ENCODE peak calls at places on chromosomes 1 and 21, in ten cellular contexts. H is astrocyte of the cerebellum, Y is spleen, M is OCI-LY7, V is astrocyte, C is GM10248, W is GM12865, T is cardiac muscle cell, F is kidney epithelial cell, K is foreskin fibroblast. G is an unnamed sample.

GRCh38 chr1:200405273-200405672 is 4.6 kb downstream of the ZNF281 start:
- DNase-seq in F (no peak), M (no peak), Y (no peak), H (no peak), C (no peak), K (no peak), T (peak; percentile 49), V (no peak), W (no peak), G (no peak)

GRCh38 chr21:40871099-40871498 is 24.1 kb upstream of the DSCAM start:
- DNase-seq in K (no peak), H (no peak), C (no peak), Y (no peak), W (no peak), V (no peak), M (no peak), T (no peak), F (no peak), G (no peak)

GRCh38 chr1:235929216-235929615 is 62.5 kb upstream of the LYST start:
- DNase-seq in Y (no peak), H (no peak), W (peak; percentile 42), V (no peak), C (no peak), K (peak; percentile 86), T (no peak), M (no peak), F (no peak), G (no peak)

GRCh38 chr1:12078938-12079861 is 16.1 kb downstream of the TNFRSF8 start:
- DNase-seq in M (peak; percentile 70), Y (peak; percentile 67), V (no peak), T (peak; percentile 83), W (peak; percentile 90), C (peak; percentile 80), F (no peak), K (peak; percentile 55), H (peak; percentile 18), G (peak; percentile 72)

GRCh38 chr1:32759997-32760623 is 57.0 kb downstream of the YARS1 start:
- DNase-seq in H (no peak), T (peak; percentile 67), C (no peak), K (no peak), Y (no peak), W (no peak), M (no peak), V (peak; percentile 83), F (peak; percentile 86), G (no peak)

GRCh38 chr1:14565076-14565475 is 33.4 kb upstream of the KAZN start:
- DNase-seq in V (no peak), Y (no peak), F (no peak), T (no peak), C (no peak), W (no peak), M (no peak), H (no peak), K (peak; percentile 5), G (no peak)

GRCh38 chr21:33951276-33952178 is 35.9 kb upstream of the ATP5PO start:
- DNase-seq in V (no peak), M (peak; percentile 18), T (peak; percentile 30), K (peak; percentile 63), W (peak; percentile 63), Y (no peak), C (no peak), F (no peak), H (no peak), G (no peak)

GRCh38 chr1:159779403-159779851 is 1.3 kb upstream of the DUSP23 start:
- DNase-seq in W (no peak), C (no peak), K (peak; percentile 62), Y (no peak), F (no peak), V (peak; percentile 90), M (no peak), T (peak; percentile 85), H (peak; percentile 95), G (no peak)

GRCh38 chr21:28832013-28832714 is 160.5 kb downstream of the LTN1 start:
- DNase-seq in H (no peak), Y (no peak), T (peak; percentile 14), K (peak; percentile 61), W (no peak), C (no peak), V (peak; percentile 21), F (no peak), M (no peak), G (no peak)

GRCh38 chr1:12692967-12693782 is 22.7 kb upstream of the AADACL3 start:
- DNase-seq in W (no peak), T (peak; percentile 80), K (peak; percentile 11), M (no peak), H (no peak), Y (no peak), V (no peak), C (no peak), F (no peak), G (no peak)

GRCh38 chr1:4059270-4059669 is 159.2 kb upstream of the C1orf174 start:
- DNase-seq in K (no peak), H (no peak), F (no peak), Y (no peak), W (no peak), M (no peak), T (no peak), C (no peak), V (no peak), G (no peak)

GRCh38 chr1:10686404-10687040 is 109.9 kb downstream of the CASZ1 start:
- DNase-seq in M (no peak), Y (no peak), V (no peak), W (no peak), T (no peak), K (no peak), F (peak; percentile 83), H (no peak), C (no peak), G (no peak)

GRCh38 chr1:152585586-152585985 is 5.3 kb upstream of the LCE3D start:
- DNase-seq in H (no peak), K (no peak), F (no peak), W (peak; percentile 6), M (no peak), C (no peak), Y (no peak), V (no peak), T (no peak), G (no peak)
- TF ChIP-seq CTCF in H (no peak), K (no peak), F (peak; percentile 30), W (peak; percentile 32), M (no peak), C (peak; percentile 32), Y (no peak), V (no peak), T (no peak), G (peak; percentile 6)

GRCh38 chr1:109239047-109239579 is 10.2 kb upstream of the CELSR2 start:
- DNase-seq in M (no peak), T (no peak), H (no peak), Y (no peak), C (no peak), K (no peak), V (no peak), F (no peak), W (no peak), G (no peak)

GRCh38 chr1:109240158-109241152 is 8.9 kb upstream of the CELSR2 start:
- DNase-seq in T (peak; percentile 76), W (no peak), K (peak; percentile 85), Y (peak; percentile 71), V (peak; percentile 49), H (no peak), F (no peak), C (no peak), M (peak; percentile 37), G (no peak)

GRCh38 chr1:109238382-109238781 is 11.0 kb upstream of the CELSR2 start:
- DNase-seq in T (no peak), M (no peak), K (no peak), H (no peak), Y (no peak), V (no peak), W (no peak), C (no peak), F (no peak), G (no peak)

GRCh38 chr1:109241344-109241743 is 8.0 kb upstream of the CELSR2 start:
- DNase-seq in Y (no peak), F (no peak), K (peak; percentile 33), W (no peak), V (no peak), T (peak; percentile 3), M (no peak), H (no peak), C (no peak), G (no peak)

DNA sequence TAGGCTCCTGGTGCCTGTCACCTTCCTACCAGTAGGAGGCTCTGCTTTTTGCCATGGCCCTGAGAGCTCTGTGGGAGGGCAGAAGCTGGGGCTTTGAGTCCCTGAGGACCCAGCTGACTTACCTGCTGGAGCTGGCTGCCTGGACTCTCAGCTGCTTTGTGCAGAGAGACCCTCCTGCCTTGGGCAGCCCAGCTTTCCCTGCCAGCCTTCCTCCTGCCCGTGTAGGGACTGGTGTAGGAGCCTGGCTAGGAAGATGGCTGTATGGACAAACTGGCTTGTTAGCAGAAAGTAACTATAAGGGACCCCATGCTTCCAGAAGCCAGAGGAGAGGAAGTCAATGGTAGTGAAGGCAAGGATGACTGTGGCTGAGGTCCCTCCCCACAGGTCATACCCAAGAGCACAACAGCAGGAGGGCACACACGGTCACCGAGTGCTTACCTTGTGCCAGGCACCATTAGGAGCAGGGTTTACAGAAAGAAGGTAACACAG is 9.7 kb upstream of the CELSR2 start:
- DNase-seq in K (peak; percentile 72), C (peak; percentile 65), Y (peak; percentile 72), V (no peak), F (no peak), H (no peak), W (peak; percentile 51), M (peak; percentile 72), T (peak; percentile 41), G (peak; percentile 48)
- TF ChIP-seq CTCF in K (peak; percentile 67), C (peak; percentile 39), Y (no peak), V (peak; percentile 40), F (peak; percentile 78), H (peak; percentile 71), W (peak; percentile 46), M (peak; percentile 76), T (peak; percentile 62), G (peak; percentile 35)

GRCh38 chr1:2443285-2444137 is 31.1 kb upstream of the PEX10 start:
- DNase-seq in Y (no peak), V (no peak), F (no peak), C (no peak), W (no peak), H (no peak), T (peak; percentile 12), M (no peak), K (peak; percentile 71), G (no peak)
- TF ChIP-seq CTCF in Y (no peak), V (no peak), F (no peak), C (peak; percentile 6), W (peak; percentile 6), H (peak; percentile 28), T (no peak), M (no peak), K (peak; percentile 9), G (no peak)

DNA sequence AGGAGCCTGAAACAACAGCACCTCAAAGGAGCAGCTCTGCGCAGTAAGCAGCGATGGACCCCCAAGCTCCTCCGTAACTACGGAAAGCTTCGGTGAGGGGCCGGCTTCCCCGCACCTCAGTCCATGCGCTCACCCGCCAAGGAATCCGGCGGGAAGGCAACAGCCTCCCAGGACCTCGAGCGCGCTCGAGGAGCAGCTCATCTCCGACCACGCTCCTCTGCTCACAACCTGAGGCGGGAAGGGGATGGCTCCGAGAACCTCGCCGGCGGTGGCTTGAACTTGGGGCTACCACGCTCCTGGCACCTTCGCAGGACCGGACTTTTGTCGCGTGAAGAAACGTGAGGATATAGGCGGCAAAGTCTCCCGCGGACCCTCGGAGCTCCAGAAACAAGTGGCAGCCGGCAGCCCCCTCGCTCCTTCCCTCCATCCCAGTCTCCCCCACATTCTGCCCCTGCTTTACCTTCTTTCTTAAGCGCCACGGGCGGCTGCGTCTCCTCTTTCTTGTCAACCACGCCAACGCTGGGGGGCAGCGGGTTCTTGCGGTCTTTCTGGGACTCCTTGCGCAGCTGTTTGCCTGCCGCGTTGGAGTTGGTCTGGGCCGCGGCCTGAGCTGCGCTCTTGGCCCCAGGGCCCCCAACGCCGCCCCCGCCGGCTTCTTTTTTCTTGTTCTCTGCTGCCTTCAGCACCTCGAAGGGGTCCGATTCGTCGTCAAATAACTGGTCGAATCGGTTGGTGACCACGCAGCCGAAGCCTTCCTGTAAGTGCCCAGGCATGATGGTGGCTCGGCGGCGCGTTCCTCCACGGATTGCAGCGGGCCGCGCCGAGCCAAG is 459 bp downstream of the SERBP1 start:
- DNase-seq in T (peak; percentile 18), F (no peak), C (no peak), M (peak; percentile 44), H (no peak), Y (peak; percentile 89), K (peak; percentile 53), V (no peak), W (peak; percentile 47), G (no peak)
- TF ChIP-seq CTCF in T (no peak), F (no peak), C (no peak), M (no peak), H (no peak), Y (no peak), K (no peak), V (no peak), W (no peak), G (no peak)